ENCODE peak calls at places on chromosome 2, in seven cellular contexts. K, P, I, B, A, Z and T are unnamed samples.

GRCh38 chr2:176072951-176073904 is 10.5 kb downstream of the EVX2 start:
- DNase-seq in K (no peak), P (no peak), I (no peak), B (no peak), A (no peak), Z (no peak), T (no peak)

GRCh38 chr2:26556309-26557243 is 78.7 kb upstream of the OTOF start:
- DNase-seq in K (no peak), P (no peak), I (peak), B (no peak), A (no peak), Z (no peak), T (peak)

GRCh38 chr2:201926071-201926470 is 107.6 kb upstream of the FZD7 start:
- DNase-seq in K (no peak), P (no peak), I (no peak), B (no peak), A (no peak), Z (no peak), T (no peak)

GRCh38 chr2:231012471-231012870 is 16.6 kb downstream of the SPATA3 start:
- DNase-seq in K (no peak), P (no peak), I (no peak), B (no peak), A (no peak), Z (no peak), T (no peak)

GRCh38 chr2:12613137-12613912 is 103.4 kb upstream of the TRIB2 start:
- DNase-seq in K (no peak), P (peak), I (no peak), B (no peak), A (no peak), Z (no peak), T (no peak)

GRCh38 chr2:219575566-219576504 is 3.7 kb downstream of the INHA start:
- DNase-seq in K (no peak), P (no peak), I (no peak), B (no peak), A (no peak), Z (no peak), T (no peak)

GRCh38 chr2:168253379-168253778 is 6.0 kb upstream of the STK39 start:
- DNase-seq in K (no peak), P (no peak), I (no peak), B (no peak), A (no peak), Z (no peak), T (no peak)

GRCh38 chr2:111071480-111072143 is 49.1 kb upstream of the BCL2L11 start:
- DNase-seq in K (no peak), P (no peak), I (no peak), B (no peak), A (no peak), Z (no peak), T (no peak)

GRCh38 chr2:84676295-84676694 is 160.0 kb downstream of the DNAH6 start:
- DNase-seq in K (no peak), P (no peak), I (no peak), B (no peak), A (no peak), Z (no peak), T (no peak)

GRCh38 chr2:3631161-3631850 is 26.7 kb upstream of the ALLC start:
- DNase-seq in K (peak), P (no peak), I (peak), B (no peak), A (no peak), Z (no peak), T (no peak)

GRCh38 chr2:146642066-146642465 is 1202.8 kb upstream of the ACVR2A start:
- DNase-seq in K (no peak), P (no peak), I (no peak), B (no peak), A (no peak), Z (no peak), T (no peak)